ENCODE peak calls at places on chromosomes 2 and 18, in seven cellular contexts. N, E, K, Z, A, B and L are unnamed samples.

GRCh38 chr2:192675640-192676039 is 480.9 kb upstream of the TMEFF2 start:
- DNase-seq in E (no peak), A (no peak), N (no peak), K (no peak), B (no peak), Z (no peak), L (no peak)

GRCh38 chr2:105644174-105644980 is 100.3 kb upstream of the NCK2 start:
- DNase-seq in B (no peak), N (peak), E (no peak), A (no peak), K (peak), Z (no peak), L (peak)

GRCh38 chr2:41698787-41699422 is 348.9 kb upstream of the PKDCC start:
- DNase-seq in Z (no peak), E (no peak), N (peak), B (no peak), A (no peak), K (peak), L (no peak)

GRCh38 chr2:48946444-48947048 is 191.0 kb upstream of the LHCGR start:
- DNase-seq in A (peak), K (peak), N (peak), E (peak), B (peak), Z (peak), L (no peak)

GRCh38 chr2:60294901-60295590 is 258.4 kb downstream of the BCL11A start:
- DNase-seq in Z (no peak), N (no peak), E (no peak), B (no peak), A (no peak), K (no peak), L (no peak)

GRCh38 chr2:233821196-233821595 is 33.1 kb downstream of the HJURP start:
- DNase-seq in K (no peak), Z (no peak), A (no peak), N (no peak), E (no peak), B (no peak), L (no peak)

GRCh38 chr2:237935740-237936452 is 30.9 kb upstream of the UBE2F start:
- DNase-seq in A (no peak), Z (peak), N (peak), B (no peak), K (peak), E (no peak), L (no peak)

GRCh38 chr18:11121426-11121825 is 27.9 kb downstream of the PIEZO2 start:
- DNase-seq in E (no peak), B (no peak), A (no peak), Z (no peak), N (no peak), K (peak), L (no peak)

GRCh38 chr2:27724905-27725693 is 46.4 kb upstream of the MRPL33 start:
- DNase-seq in Z (no peak), A (no peak), B (peak), E (no peak), K (peak), N (peak), L (no peak)

GRCh38 chr2:228722311-228722710 is 540.8 kb upstream of the SPHKAP start:
- DNase-seq in Z (no peak), K (no peak), B (no peak), A (no peak), E (no peak), N (no peak), L (no peak)

GRCh38 chr2:204289066-204289465 is 256.2 kb upstream of the PARD3B start:
- DNase-seq in B (no peak), Z (no peak), N (no peak), A (no peak), E (no peak), K (no peak), L (no peak)

GRCh38 chr2:64848945-64849344 is 140.3 kb upstream of the SLC1A4 start:
- DNase-seq in B (no peak), E (no peak), K (no peak), N (no peak), A (no peak), Z (no peak), L (no peak)

DNA sequence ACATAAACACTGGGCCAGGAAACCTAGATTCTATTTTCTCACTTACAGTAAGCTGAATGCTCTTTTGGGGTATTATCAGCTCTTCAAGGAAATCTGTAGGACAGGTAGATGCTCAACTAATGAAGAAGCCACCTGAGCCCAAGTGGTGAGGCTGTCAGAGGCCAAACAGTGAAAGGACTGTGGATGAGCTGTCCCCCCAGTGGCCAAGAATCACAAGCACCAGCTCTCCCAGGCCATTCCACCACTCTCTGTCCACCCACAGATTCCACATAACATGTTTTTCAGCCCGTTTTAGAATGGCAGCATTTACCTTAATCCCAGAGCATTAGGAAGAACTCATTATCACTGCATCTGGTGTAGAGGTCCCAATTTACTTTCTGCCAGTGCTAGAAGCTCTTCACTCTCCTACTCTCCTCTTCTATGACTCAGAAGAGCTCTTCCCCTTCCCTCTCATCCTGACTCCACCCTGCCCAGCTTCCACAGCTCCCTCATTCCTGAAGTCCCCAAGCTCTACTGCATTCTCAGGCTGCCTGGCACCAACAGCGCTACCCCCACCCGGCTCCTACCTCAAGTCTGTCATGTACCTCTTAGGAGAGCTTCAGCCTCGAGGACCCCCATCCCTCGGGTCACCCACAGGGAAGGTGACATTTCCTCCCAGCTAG is 43.8 kb upstream of the GORASP2 start:
- DNase-seq in A (no peak), B (no peak), K (no peak), E (no peak), N (peak), Z (no peak), L (no peak)
- TF ChIP-seq CTCF in A (no peak), B (no peak), K (no peak), E (no peak), N (no peak), Z (no peak), L (no peak)

GRCh38 chr2:43270930-43271615 is 44.7 kb upstream of the ZFP36L2 start:
- DNase-seq in A (no peak), B (no peak), N (no peak), Z (no peak), E (no peak), K (no peak), L (no peak)
- TF ChIP-seq CTCF in A (no peak), B (no peak), N (peak), Z (no peak), E (no peak), K (no peak), L (no peak)

DNA sequence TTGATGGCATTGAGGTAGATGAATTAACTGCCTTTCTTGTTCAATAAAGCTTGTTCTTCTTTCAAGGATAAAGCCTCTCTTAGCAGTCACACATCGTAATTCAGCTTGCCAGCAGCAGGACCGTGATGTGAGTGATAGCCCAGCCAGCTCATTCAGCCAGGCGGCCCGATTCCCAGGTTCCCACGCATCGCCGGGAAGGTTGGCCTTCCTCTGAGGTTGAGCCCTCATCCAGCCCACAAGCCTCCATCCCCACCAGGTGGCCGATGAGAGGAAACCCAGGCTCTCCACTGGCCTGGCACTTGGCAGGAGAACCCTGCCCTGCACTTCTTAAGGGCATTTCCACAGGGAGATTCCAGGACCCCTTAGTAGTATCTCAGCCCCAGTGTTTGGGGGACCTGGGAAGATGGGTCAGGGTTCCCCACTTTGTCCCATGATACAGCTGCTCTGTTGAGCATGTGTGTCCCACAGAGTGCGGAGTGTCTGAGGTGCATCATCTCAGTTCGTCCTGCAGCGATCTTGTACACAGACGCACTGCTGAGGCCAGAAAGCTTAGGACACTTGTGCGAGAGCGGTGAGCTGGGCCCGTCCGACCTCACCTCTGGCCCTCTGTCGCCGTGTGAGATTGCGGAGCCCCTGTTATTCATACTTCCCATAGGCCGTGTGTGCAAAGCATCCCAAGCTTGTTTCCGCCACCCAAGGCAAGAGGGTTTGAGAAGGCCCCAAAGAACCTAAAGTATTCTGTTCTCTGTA is 4.9 kb downstream of the AGAP1 start:
- DNase-seq in K (no peak), Z (no peak), N (no peak), B (no peak), A (no peak), E (no peak), L (no peak)
- TF ChIP-seq CTCF in K (no peak), Z (no peak), N (no peak), B (no peak), A (no peak), E (no peak), L (no peak)

DNA sequence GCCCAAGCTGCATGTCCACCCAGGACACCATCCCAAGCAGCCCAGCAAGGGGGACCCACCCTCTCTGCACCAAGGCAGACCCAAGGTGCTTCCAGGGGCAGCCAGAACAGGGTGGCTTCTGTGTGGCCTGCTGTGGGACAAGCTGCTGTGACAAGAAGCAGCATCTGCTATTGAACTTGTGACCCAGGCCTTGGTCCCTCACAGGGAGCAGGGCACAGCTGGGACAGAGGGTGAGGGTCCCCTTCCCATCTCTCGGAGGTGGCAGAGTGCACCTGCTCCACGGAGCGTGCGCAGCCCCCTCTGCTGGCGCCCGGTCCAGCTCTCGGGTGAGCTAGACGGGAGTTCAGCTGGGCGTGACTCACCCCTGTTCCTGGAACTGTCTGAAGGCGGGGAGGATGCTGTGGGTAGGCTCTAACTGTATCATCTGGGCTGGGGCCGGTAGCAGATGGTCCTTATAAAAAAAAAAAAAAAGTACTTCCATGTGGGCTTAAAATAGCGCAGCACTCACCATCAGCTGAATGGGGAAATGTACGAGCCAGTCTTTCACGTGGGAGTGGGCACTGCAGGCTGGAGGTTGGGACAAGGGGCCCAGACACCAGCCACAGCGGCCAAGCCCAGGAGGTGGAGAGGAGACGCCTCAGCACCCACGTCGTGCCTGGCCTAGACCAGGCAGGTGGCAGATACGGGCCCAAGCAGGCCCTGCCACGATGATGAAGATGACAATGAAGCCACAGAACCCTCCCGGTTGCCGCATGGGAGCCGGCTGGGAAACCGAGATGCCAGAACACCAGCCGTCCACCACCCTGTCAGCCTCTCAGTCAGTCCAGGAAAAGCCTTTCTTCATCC is 136.8 kb upstream of the ID2 start:
- DNase-seq in B (no peak), E (peak), Z (no peak), N (peak), K (peak), A (peak), L (peak)
- TF ChIP-seq CTCF in B (no peak), E (peak), Z (no peak), N (peak), K (peak), A (peak), L (no peak)

DNA sequence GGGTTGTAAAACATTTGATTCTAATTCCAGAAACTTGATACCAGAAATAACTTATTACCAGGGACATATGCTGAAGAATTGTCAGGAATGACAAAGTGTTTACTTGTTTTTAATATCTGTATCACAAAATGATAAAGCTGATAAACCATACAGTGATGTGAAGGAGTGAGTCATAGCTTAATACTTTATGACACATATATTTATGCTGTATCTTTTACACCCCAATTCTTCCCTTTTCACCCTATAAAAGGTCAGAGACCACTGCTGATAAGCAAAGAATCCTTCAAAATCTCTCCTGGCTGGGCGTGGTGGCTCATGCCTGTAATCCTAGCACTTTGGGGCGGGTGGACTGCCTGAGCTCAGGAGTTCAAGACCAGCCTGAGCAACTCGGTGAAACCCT is 1.6 kb upstream of the MAPRE2 start:
- DNase-seq in N (no peak), A (no peak), B (no peak), E (no peak), K (no peak), Z (peak), L (no peak)
- TF ChIP-seq CTCF in N (no peak), A (no peak), B (no peak), E (no peak), K (no peak), Z (no peak), L (no peak)

GRCh38 chr2:127701651-127702394 is 526 bp downstream of the SFT2D3 start:
- DNase-seq in Z (peak), B (peak), N (peak), E (peak), K (peak), A (peak), L (no peak)

GRCh38 chr2:127702395-127703009 is 1.2 kb downstream of the SFT2D3 start:
- DNase-seq in A (no peak), E (no peak), K (no peak), Z (no peak), B (no peak), N (no peak), L (no peak)

GRCh38 chr2:127698553-127699355 is 2.5 kb upstream of the SFT2D3 start:
- DNase-seq in A (no peak), E (no peak), K (no peak), N (no peak), B (no peak), Z (no peak), L (no peak)

GRCh38 chr2:127701193-127701650 is at the start of gene SFT2D3:
- DNase-seq in Z (peak), K (peak), N (peak), A (peak), E (peak), B (peak), L (no peak)

GRCh38 chr2:127700527-127701192 is 637 bp upstream of the SFT2D3 start:
- DNase-seq in A (peak), B (peak), K (no peak), N (no peak), Z (peak), E (peak), L (no peak)
- TF ChIP-seq CTCF in A (no peak), B (no peak), K (no peak), N (no peak), Z (no peak), E (peak), L (no peak)

GRCh38 chr2:227545990-227546389 is 52.7 kb upstream of the SCYGR2 start:
- DNase-seq in N (no peak), A (no peak), E (peak), Z (no peak), B (no peak), K (no peak), L (no peak)
- TF ChIP-seq CTCF in N (peak), A (no peak), E (peak), Z (no peak), B (no peak), K (peak), L (no peak)

GRCh38 chr2:201343559-201343958 is 13.6 kb downstream of the FLACC1 start:
- DNase-seq in E (no peak), Z (no peak), A (no peak), N (no peak), K (no peak), B (no peak), L (no peak)

GRCh38 chr2:201345636-201346213 is 11.4 kb downstream of the FLACC1 start:
- DNase-seq in N (no peak), B (no peak), A (no peak), Z (no peak), E (no peak), K (no peak), L (no peak)

GRCh38 chr2:201342923-201343322 is 14.2 kb downstream of the FLACC1 start:
- DNase-seq in N (no peak), B (no peak), Z (no peak), K (no peak), A (no peak), E (no peak), L (no peak)

GRCh38 chr2:201347154-201347553 is 10.0 kb downstream of the FLACC1 start:
- DNase-seq in K (no peak), N (no peak), B (no peak), A (no peak), E (no peak), Z (no peak), L (no peak)

DNA sequence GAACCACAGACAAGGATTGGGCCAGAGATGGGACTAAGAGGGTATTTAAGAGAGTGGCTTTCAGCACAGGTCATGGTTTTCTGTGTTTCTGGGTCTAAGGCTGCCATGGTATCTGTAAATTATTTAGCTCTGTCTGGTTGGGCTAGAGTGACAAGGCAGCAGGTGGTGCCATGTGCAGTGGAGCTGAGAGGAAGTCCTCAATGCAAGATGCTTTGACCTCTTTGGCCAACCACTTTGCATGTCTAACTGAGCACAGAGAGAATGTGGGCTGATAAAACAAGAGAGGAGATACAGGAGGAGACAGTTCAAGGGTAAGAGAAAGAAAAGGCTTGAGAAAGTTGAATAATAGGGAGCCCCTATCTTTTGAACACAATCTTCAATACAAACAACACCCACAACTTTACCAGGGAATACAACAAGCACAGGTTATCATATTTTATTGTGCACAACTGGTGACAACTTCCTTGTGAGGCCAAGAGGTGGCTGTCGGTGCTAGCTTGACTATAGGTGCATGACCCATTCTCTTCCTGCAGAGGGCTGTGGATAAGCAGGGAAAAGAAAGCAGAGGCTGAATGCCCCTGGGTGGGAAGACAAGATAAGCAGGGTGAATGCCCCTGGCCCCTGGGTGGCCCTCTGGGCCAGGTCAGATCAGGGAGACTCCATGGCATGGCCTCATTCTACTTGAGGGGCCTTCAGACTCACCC is 12.3 kb downstream of the FLACC1 start:
- DNase-seq in E (peak), A (no peak), Z (peak), B (no peak), N (no peak), K (no peak), L (no peak)
- TF ChIP-seq CTCF in E (peak), A (no peak), Z (no peak), B (no peak), N (no peak), K (no peak), L (no peak)

DNA sequence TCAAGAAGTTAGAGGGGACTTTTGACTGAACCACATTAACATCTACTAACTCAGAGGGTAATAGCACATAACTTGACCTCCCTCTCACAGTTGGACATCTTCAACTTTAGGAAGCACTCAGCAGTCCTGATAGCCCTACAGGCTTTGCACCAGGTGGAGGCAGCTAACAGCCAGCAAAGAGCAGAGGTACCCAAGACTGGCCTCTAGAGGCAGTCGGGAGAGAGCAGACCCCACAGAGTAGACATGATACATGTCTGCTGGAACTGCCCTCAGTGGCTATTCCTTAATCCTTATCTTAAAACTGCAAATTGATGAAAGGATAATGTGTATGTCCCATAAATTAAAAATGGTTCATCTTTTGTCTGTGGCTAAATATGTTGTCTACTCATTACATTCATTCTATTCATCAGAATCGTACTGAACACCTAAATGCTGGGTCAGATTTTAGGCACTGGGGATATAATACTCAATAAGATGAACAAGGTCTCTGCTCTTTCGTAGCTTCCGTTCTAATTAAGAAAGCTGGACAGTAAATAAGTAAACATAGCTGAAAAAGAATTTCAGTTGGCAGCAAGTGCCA is 49.8 kb downstream of the CAB39 start:
- DNase-seq in K (peak), A (no peak), N (peak), E (no peak), Z (no peak), B (no peak), L (no peak)
- TF ChIP-seq CTCF in K (peak), A (peak), N (peak), E (peak), Z (peak), B (no peak), L (no peak)

GRCh38 chr2:122988395-122989221 is 1036.5 kb upstream of the CNTNAP5 start:
- DNase-seq in B (no peak), A (no peak), Z (no peak), K (no peak), E (peak), N (no peak), L (no peak)
- TF ChIP-seq CTCF in B (no peak), A (no peak), Z (no peak), K (no peak), E (no peak), N (no peak), L (no peak)